ENCODE peak calls at places on chromosomes 5 and 9, in eight cellular contexts. One of them, this sample, is unnamed.

GRCh38 chr5:56330806-56331205 is 97.7 kb upstream of the ANKRD55 start:
- DNase-seq in activated T-cell treated with anti-CD3 and anti-CD28 coated beads for 1 hour: no peak
- DNase-seq in HS-5: no peak
- DNase-seq in endothelial cell: no peak
- DNase-seq in stimulated activated CD4-positive, alpha-beta T cell treated with anti-CD3 and anti-CD28 coated beads, Interleukin-12 subunit alpha, Interleukin-12 subunit beta, amount 100 ng/mL, for 4 hours: no peak
- DNase-seq in CD8-positive, alpha-beta memory T cell: no peak
- DNase-seq in NCI-H1436: no peak
- DNase-seq in RCC 7860: no peak
- DNase-seq in this sample: no peak

GRCh38 chr9:127516835-127517607 is 65.7 kb downstream of the LRSAM1 start:
- DNase-seq in endothelial cell: no peak
- DNase-seq in stimulated activated CD4-positive, alpha-beta T cell treated with anti-CD3 and anti-CD28 coated beads, Interleukin-12 subunit alpha, Interleukin-12 subunit beta, amount 100 ng/mL, for 4 hours: no peak
- DNase-seq in HS-5: no peak
- DNase-seq in CD8-positive, alpha-beta memory T cell: no peak
- DNase-seq in RCC 7860: no peak
- DNase-seq in NCI-H1436: no peak
- DNase-seq in activated T-cell treated with anti-CD3 and anti-CD28 coated beads for 1 hour: no peak
- DNase-seq in this sample: no peak

GRCh38 chr5:4911646-4912403 is 228.3 kb upstream of the ADAMTS16 start:
- DNase-seq in endothelial cell: no peak
- DNase-seq in RCC 7860: no peak
- DNase-seq in CD8-positive, alpha-beta memory T cell: no peak
- DNase-seq in stimulated activated CD4-positive, alpha-beta T cell treated with anti-CD3 and anti-CD28 coated beads, Interleukin-12 subunit alpha, Interleukin-12 subunit beta, amount 100 ng/mL, for 4 hours: no peak
- DNase-seq in NCI-H1436: no peak
- DNase-seq in HS-5: no peak
- DNase-seq in activated T-cell treated with anti-CD3 and anti-CD28 coated beads for 1 hour: no peak
- DNase-seq in this sample: no peak

GRCh38 chr5:6235726-6236125 is 142.6 kb downstream of the MED10 start:
- DNase-seq in activated T-cell treated with anti-CD3 and anti-CD28 coated beads for 1 hour: no peak
- DNase-seq in stimulated activated CD4-positive, alpha-beta T cell treated with anti-CD3 and anti-CD28 coated beads, Interleukin-12 subunit alpha, Interleukin-12 subunit beta, amount 100 ng/mL, for 4 hours: no peak
- DNase-seq in RCC 7860: no peak
- DNase-seq in HS-5: no peak
- DNase-seq in endothelial cell: no peak
- DNase-seq in NCI-H1436: no peak
- DNase-seq in CD8-positive, alpha-beta memory T cell: no peak
- DNase-seq in this sample: no peak

GRCh38 chr5:104347119-104347708 is 784.6 kb upstream of the NUDT12 start:
- DNase-seq in endothelial cell: no peak
- DNase-seq in activated T-cell treated with anti-CD3 and anti-CD28 coated beads for 1 hour: no peak
- DNase-seq in stimulated activated CD4-positive, alpha-beta T cell treated with anti-CD3 and anti-CD28 coated beads, Interleukin-12 subunit alpha, Interleukin-12 subunit beta, amount 100 ng/mL, for 4 hours: no peak
- DNase-seq in CD8-positive, alpha-beta memory T cell: no peak
- DNase-seq in RCC 7860: no peak
- DNase-seq in NCI-H1436: no peak
- DNase-seq in HS-5: no peak
- DNase-seq in this sample: no peak

GRCh38 chr5:175214152-175214551 is 229.8 kb downstream of the DRD1 start:
- DNase-seq in activated T-cell treated with anti-CD3 and anti-CD28 coated beads for 1 hour: no peak
- DNase-seq in stimulated activated CD4-positive, alpha-beta T cell treated with anti-CD3 and anti-CD28 coated beads, Interleukin-12 subunit alpha, Interleukin-12 subunit beta, amount 100 ng/mL, for 4 hours: no peak
- DNase-seq in endothelial cell: no peak
- DNase-seq in HS-5: peak; percentile 75
- DNase-seq in RCC 7860: peak; percentile 85
- DNase-seq in CD8-positive, alpha-beta memory T cell: no peak
- DNase-seq in NCI-H1436: no peak
- DNase-seq in this sample: no peak

GRCh38 chr5:168991311-168991710 is 309.6 kb downstream of the SLIT3 start:
- DNase-seq in NCI-H1436: no peak
- DNase-seq in CD8-positive, alpha-beta memory T cell: no peak
- DNase-seq in endothelial cell: no peak
- DNase-seq in stimulated activated CD4-positive, alpha-beta T cell treated with anti-CD3 and anti-CD28 coated beads, Interleukin-12 subunit alpha, Interleukin-12 subunit beta, amount 100 ng/mL, for 4 hours: no peak
- DNase-seq in HS-5: no peak
- DNase-seq in activated T-cell treated with anti-CD3 and anti-CD28 coated beads for 1 hour: no peak
- DNase-seq in RCC 7860: no peak
- DNase-seq in this sample: no peak

GRCh38 chr9:36486933-36487481 is 85.7 kb upstream of the MELK start:
- DNase-seq in HS-5: no peak
- DNase-seq in activated T-cell treated with anti-CD3 and anti-CD28 coated beads for 1 hour: peak; percentile 29
- DNase-seq in RCC 7860: peak; percentile 20
- DNase-seq in stimulated activated CD4-positive, alpha-beta T cell treated with anti-CD3 and anti-CD28 coated beads, Interleukin-12 subunit alpha, Interleukin-12 subunit beta, amount 100 ng/mL, for 4 hours: peak; percentile 44
- DNase-seq in NCI-H1436: no peak
- DNase-seq in endothelial cell: peak; percentile 66
- DNase-seq in CD8-positive, alpha-beta memory T cell: peak; percentile 37
- DNase-seq in this sample: peak; percentile 58

GRCh38 chr5:142235870-142236672 is 88.8 kb downstream of the SPRY4 start:
- DNase-seq in NCI-H1436: no peak
- DNase-seq in RCC 7860: no peak
- DNase-seq in endothelial cell: no peak
- DNase-seq in CD8-positive, alpha-beta memory T cell: no peak
- DNase-seq in activated T-cell treated with anti-CD3 and anti-CD28 coated beads for 1 hour: no peak
- DNase-seq in HS-5: no peak
- DNase-seq in stimulated activated CD4-positive, alpha-beta T cell treated with anti-CD3 and anti-CD28 coated beads, Interleukin-12 subunit alpha, Interleukin-12 subunit beta, amount 100 ng/mL, for 4 hours: no peak
- DNase-seq in this sample: no peak

GRCh38 chr9:7451062-7451461 is 348.5 kb downstream of the DMAC1 start:
- DNase-seq in endothelial cell: no peak
- DNase-seq in NCI-H1436: no peak
- DNase-seq in activated T-cell treated with anti-CD3 and anti-CD28 coated beads for 1 hour: no peak
- DNase-seq in CD8-positive, alpha-beta memory T cell: no peak
- DNase-seq in RCC 7860: no peak
- DNase-seq in stimulated activated CD4-positive, alpha-beta T cell treated with anti-CD3 and anti-CD28 coated beads, Interleukin-12 subunit alpha, Interleukin-12 subunit beta, amount 100 ng/mL, for 4 hours: no peak
- DNase-seq in HS-5: no peak
- DNase-seq in this sample: no peak

GRCh38 chr9:125843646-125844045 is 96.5 kb downstream of the PBX3 start:
- DNase-seq in NCI-H1436: peak; percentile 52
- DNase-seq in activated T-cell treated with anti-CD3 and anti-CD28 coated beads for 1 hour: no peak
- DNase-seq in stimulated activated CD4-positive, alpha-beta T cell treated with anti-CD3 and anti-CD28 coated beads, Interleukin-12 subunit alpha, Interleukin-12 subunit beta, amount 100 ng/mL, for 4 hours: no peak
- DNase-seq in RCC 7860: no peak
- DNase-seq in endothelial cell: no peak
- DNase-seq in CD8-positive, alpha-beta memory T cell: no peak
- DNase-seq in HS-5: no peak
- DNase-seq in this sample: no peak

GRCh38 chr5:179209359-179210150 is 135.7 kb downstream of the ADAMTS2 start:
- DNase-seq in RCC 7860: peak; percentile 56
- DNase-seq in activated T-cell treated with anti-CD3 and anti-CD28 coated beads for 1 hour: no peak
- DNase-seq in endothelial cell: no peak
- DNase-seq in NCI-H1436: no peak
- DNase-seq in CD8-positive, alpha-beta memory T cell: no peak
- DNase-seq in stimulated activated CD4-positive, alpha-beta T cell treated with anti-CD3 and anti-CD28 coated beads, Interleukin-12 subunit alpha, Interleukin-12 subunit beta, amount 100 ng/mL, for 4 hours: no peak
- DNase-seq in HS-5: no peak
- DNase-seq in this sample: no peak

GRCh38 chr9:134130503-134131375 is 5.1 kb upstream of the WDR5 start:
- DNase-seq in NCI-H1436: peak; percentile 31
- DNase-seq in endothelial cell: no peak
- DNase-seq in CD8-positive, alpha-beta memory T cell: no peak
- DNase-seq in activated T-cell treated with anti-CD3 and anti-CD28 coated beads for 1 hour: no peak
- DNase-seq in HS-5: no peak
- DNase-seq in RCC 7860: no peak
- DNase-seq in stimulated activated CD4-positive, alpha-beta T cell treated with anti-CD3 and anti-CD28 coated beads, Interleukin-12 subunit alpha, Interleukin-12 subunit beta, amount 100 ng/mL, for 4 hours: no peak
- DNase-seq in this sample: no peak

GRCh38 chr9:29203216-29203930 is 1630.1 kb upstream of the C9orf72 start:
- DNase-seq in NCI-H1436: no peak
- DNase-seq in CD8-positive, alpha-beta memory T cell: no peak
- DNase-seq in RCC 7860: no peak
- DNase-seq in activated T-cell treated with anti-CD3 and anti-CD28 coated beads for 1 hour: no peak
- DNase-seq in HS-5: no peak
- DNase-seq in stimulated activated CD4-positive, alpha-beta T cell treated with anti-CD3 and anti-CD28 coated beads, Interleukin-12 subunit alpha, Interleukin-12 subunit beta, amount 100 ng/mL, for 4 hours: no peak
- DNase-seq in endothelial cell: no peak
- DNase-seq in this sample: no peak

GRCh38 chr9:35906923-35907699 is 1.1 kb downstream of the HRCT1 start:
- DNase-seq in HS-5: no peak
- DNase-seq in stimulated activated CD4-positive, alpha-beta T cell treated with anti-CD3 and anti-CD28 coated beads, Interleukin-12 subunit alpha, Interleukin-12 subunit beta, amount 100 ng/mL, for 4 hours: no peak
- DNase-seq in activated T-cell treated with anti-CD3 and anti-CD28 coated beads for 1 hour: no peak
- DNase-seq in endothelial cell: peak; percentile 15
- DNase-seq in RCC 7860: peak; percentile 32
- DNase-seq in NCI-H1436: no peak
- DNase-seq in CD8-positive, alpha-beta memory T cell: no peak
- DNase-seq in this sample: no peak

GRCh38 chr5:116900793-116901192 is 326.2 kb upstream of the SEMA6A start:
- DNase-seq in CD8-positive, alpha-beta memory T cell: no peak
- DNase-seq in NCI-H1436: no peak
- DNase-seq in stimulated activated CD4-positive, alpha-beta T cell treated with anti-CD3 and anti-CD28 coated beads, Interleukin-12 subunit alpha, Interleukin-12 subunit beta, amount 100 ng/mL, for 4 hours: no peak
- DNase-seq in activated T-cell treated with anti-CD3 and anti-CD28 coated beads for 1 hour: no peak
- DNase-seq in endothelial cell: no peak
- DNase-seq in HS-5: no peak
- DNase-seq in RCC 7860: no peak
- DNase-seq in this sample: no peak

GRCh38 chr5:17802256-17802655 is 168.0 kb downstream of the TAF11L14 start:
- DNase-seq in NCI-H1436: no peak
- DNase-seq in RCC 7860: no peak
- DNase-seq in CD8-positive, alpha-beta memory T cell: no peak
- DNase-seq in endothelial cell: no peak
- DNase-seq in activated T-cell treated with anti-CD3 and anti-CD28 coated beads for 1 hour: no peak
- DNase-seq in HS-5: no peak
- DNase-seq in stimulated activated CD4-positive, alpha-beta T cell treated with anti-CD3 and anti-CD28 coated beads, Interleukin-12 subunit alpha, Interleukin-12 subunit beta, amount 100 ng/mL, for 4 hours: no peak
- DNase-seq in this sample: no peak

GRCh38 chr5:7894439-7894838 is 25.5 kb downstream of the MTRR start:
- DNase-seq in activated T-cell treated with anti-CD3 and anti-CD28 coated beads for 1 hour: no peak
- DNase-seq in RCC 7860: no peak
- DNase-seq in stimulated activated CD4-positive, alpha-beta T cell treated with anti-CD3 and anti-CD28 coated beads, Interleukin-12 subunit alpha, Interleukin-12 subunit beta, amount 100 ng/mL, for 4 hours: no peak
- DNase-seq in NCI-H1436: no peak
- DNase-seq in HS-5: no peak
- DNase-seq in endothelial cell: no peak
- DNase-seq in CD8-positive, alpha-beta memory T cell: no peak
- DNase-seq in this sample: no peak

GRCh38 chr5:127650022-127650421 is 1.1 kb downstream of the CTXN3 start:
- DNase-seq in HS-5: no peak
- DNase-seq in activated T-cell treated with anti-CD3 and anti-CD28 coated beads for 1 hour: no peak
- DNase-seq in NCI-H1436: no peak
- DNase-seq in CD8-positive, alpha-beta memory T cell: no peak
- DNase-seq in endothelial cell: no peak
- DNase-seq in stimulated activated CD4-positive, alpha-beta T cell treated with anti-CD3 and anti-CD28 coated beads, Interleukin-12 subunit alpha, Interleukin-12 subunit beta, amount 100 ng/mL, for 4 hours: no peak
- DNase-seq in RCC 7860: no peak
- DNase-seq in this sample: no peak

GRCh38 chr5:168721354-168721753 is 142.2 kb upstream of the PANK3 start:
- DNase-seq in NCI-H1436: no peak
- DNase-seq in stimulated activated CD4-positive, alpha-beta T cell treated with anti-CD3 and anti-CD28 coated beads, Interleukin-12 subunit alpha, Interleukin-12 subunit beta, amount 100 ng/mL, for 4 hours: no peak
- DNase-seq in RCC 7860: no peak
- DNase-seq in endothelial cell: no peak
- DNase-seq in CD8-positive, alpha-beta memory T cell: no peak
- DNase-seq in activated T-cell treated with anti-CD3 and anti-CD28 coated beads for 1 hour: no peak
- DNase-seq in HS-5: no peak
- DNase-seq in this sample: no peak

GRCh38 chr5:143699121-143699520 is 112.8 kb upstream of the HMHB1 start:
- DNase-seq in CD8-positive, alpha-beta memory T cell: no peak
- DNase-seq in activated T-cell treated with anti-CD3 and anti-CD28 coated beads for 1 hour: no peak
- DNase-seq in NCI-H1436: no peak
- DNase-seq in endothelial cell: no peak
- DNase-seq in HS-5: no peak
- DNase-seq in RCC 7860: no peak
- DNase-seq in stimulated activated CD4-positive, alpha-beta T cell treated with anti-CD3 and anti-CD28 coated beads, Interleukin-12 subunit alpha, Interleukin-12 subunit beta, amount 100 ng/mL, for 4 hours: no peak
- DNase-seq in this sample: no peak

GRCh38 chr9:36134761-36135505 is 1.6 kb upstream of the GLIPR2 start:
- DNase-seq in endothelial cell: no peak
- DNase-seq in CD8-positive, alpha-beta memory T cell: no peak
- DNase-seq in RCC 7860: no peak
- DNase-seq in HS-5: no peak
- DNase-seq in stimulated activated CD4-positive, alpha-beta T cell treated with anti-CD3 and anti-CD28 coated beads, Interleukin-12 subunit alpha, Interleukin-12 subunit beta, amount 100 ng/mL, for 4 hours: no peak
- DNase-seq in activated T-cell treated with anti-CD3 and anti-CD28 coated beads for 1 hour: no peak
- DNase-seq in NCI-H1436: no peak
- DNase-seq in this sample: no peak

GRCh38 chr9:132703336-132703735 is 33.1 kb downstream of the GTF3C4 start:
- DNase-seq in stimulated activated CD4-positive, alpha-beta T cell treated with anti-CD3 and anti-CD28 coated beads, Interleukin-12 subunit alpha, Interleukin-12 subunit beta, amount 100 ng/mL, for 4 hours: no peak
- DNase-seq in RCC 7860: no peak
- DNase-seq in activated T-cell treated with anti-CD3 and anti-CD28 coated beads for 1 hour: no peak
- DNase-seq in NCI-H1436: no peak
- DNase-seq in endothelial cell: no peak
- DNase-seq in CD8-positive, alpha-beta memory T cell: no peak
- DNase-seq in HS-5: no peak
- DNase-seq in this sample: no peak

GRCh38 chr9:38075272-38075671 is 6.2 kb upstream of the SHB start:
- DNase-seq in HS-5: no peak
- DNase-seq in activated T-cell treated with anti-CD3 and anti-CD28 coated beads for 1 hour: no peak
- DNase-seq in CD8-positive, alpha-beta memory T cell: no peak
- DNase-seq in stimulated activated CD4-positive, alpha-beta T cell treated with anti-CD3 and anti-CD28 coated beads, Interleukin-12 subunit alpha, Interleukin-12 subunit beta, amount 100 ng/mL, for 4 hours: no peak
- DNase-seq in NCI-H1436: no peak
- DNase-seq in endothelial cell: no peak
- DNase-seq in RCC 7860: no peak
- DNase-seq in this sample: no peak

GRCh38 chr5:180808461-180809000 is 5.9 kb upstream of the MGAT1 start:
- DNase-seq in stimulated activated CD4-positive, alpha-beta T cell treated with anti-CD3 and anti-CD28 coated beads, Interleukin-12 subunit alpha, Interleukin-12 subunit beta, amount 100 ng/mL, for 4 hours: no peak
- DNase-seq in CD8-positive, alpha-beta memory T cell: no peak
- DNase-seq in RCC 7860: no peak
- DNase-seq in activated T-cell treated with anti-CD3 and anti-CD28 coated beads for 1 hour: no peak
- DNase-seq in HS-5: no peak
- DNase-seq in endothelial cell: no peak
- DNase-seq in NCI-H1436: no peak
- DNase-seq in this sample: no peak

GRCh38 chr5:55406292-55406691 is 98.5 kb downstream of the MTREX start:
- DNase-seq in CD8-positive, alpha-beta memory T cell: no peak
- DNase-seq in HS-5: no peak
- DNase-seq in stimulated activated CD4-positive, alpha-beta T cell treated with anti-CD3 and anti-CD28 coated beads, Interleukin-12 subunit alpha, Interleukin-12 subunit beta, amount 100 ng/mL, for 4 hours: no peak
- DNase-seq in endothelial cell: no peak
- DNase-seq in activated T-cell treated with anti-CD3 and anti-CD28 coated beads for 1 hour: no peak
- DNase-seq in NCI-H1436: peak; percentile 59
- DNase-seq in RCC 7860: no peak
- DNase-seq in this sample: no peak

GRCh38 chr9:13568851-13569618 is 289.5 kb upstream of the MPDZ start:
- DNase-seq in NCI-H1436: no peak
- DNase-seq in stimulated activated CD4-positive, alpha-beta T cell treated with anti-CD3 and anti-CD28 coated beads, Interleukin-12 subunit alpha, Interleukin-12 subunit beta, amount 100 ng/mL, for 4 hours: no peak
- DNase-seq in endothelial cell: peak; percentile 14
- DNase-seq in CD8-positive, alpha-beta memory T cell: no peak
- DNase-seq in RCC 7860: no peak
- DNase-seq in HS-5: no peak
- DNase-seq in activated T-cell treated with anti-CD3 and anti-CD28 coated beads for 1 hour: no peak
- DNase-seq in this sample: no peak

GRCh38 chr9:129272348-129273025 is 94.4 kb upstream of the IER5L start:
- DNase-seq in HS-5: no peak
- DNase-seq in activated T-cell treated with anti-CD3 and anti-CD28 coated beads for 1 hour: no peak
- DNase-seq in stimulated activated CD4-positive, alpha-beta T cell treated with anti-CD3 and anti-CD28 coated beads, Interleukin-12 subunit alpha, Interleukin-12 subunit beta, amount 100 ng/mL, for 4 hours: no peak
- DNase-seq in endothelial cell: no peak
- DNase-seq in NCI-H1436: no peak
- DNase-seq in RCC 7860: no peak
- DNase-seq in CD8-positive, alpha-beta memory T cell: no peak
- DNase-seq in this sample: no peak